ENCODE peak calls at places on chromosome 2, in four cellular contexts. One of them, this sample, is unnamed.

GRCh38 chr2:20483496-20483895 is 36.6 kb downstream of the RHOB start:
- DNase-seq in mucosa of descending colon: no peak
- DNase-seq in fibroblast of villous mesenchyme: peak
- DNase-seq in renal cortical epithelial cell: no peak
- DNase-seq in this sample: no peak

GRCh38 chr2:172204309-172204708 is 101.6 kb upstream of the DLX2 start:
- DNase-seq in mucosa of descending colon: no peak
- DNase-seq in fibroblast of villous mesenchyme: peak
- DNase-seq in renal cortical epithelial cell: no peak
- DNase-seq in this sample: no peak

GRCh38 chr2:168519534-168520308 is 63.6 kb downstream of the CERS6 start:
- DNase-seq in mucosa of descending colon: no peak
- DNase-seq in fibroblast of villous mesenchyme: peak
- DNase-seq in renal cortical epithelial cell: no peak
- DNase-seq in this sample: no peak

GRCh38 chr2:10460366-10460796 is 12.3 kb upstream of the ODC1 start:
- DNase-seq in mucosa of descending colon: no peak
- DNase-seq in fibroblast of villous mesenchyme: no peak
- DNase-seq in renal cortical epithelial cell: no peak
- DNase-seq in this sample: no peak

GRCh38 chr2:137380610-137381009 is 583.7 kb upstream of the HNMT start:
- DNase-seq in mucosa of descending colon: no peak
- DNase-seq in fibroblast of villous mesenchyme: no peak
- DNase-seq in renal cortical epithelial cell: peak
- DNase-seq in this sample: peak

GRCh38 chr2:164655336-164655735 is 34.1 kb upstream of the GRB14 start:
- DNase-seq in mucosa of descending colon: no peak
- DNase-seq in fibroblast of villous mesenchyme: no peak
- DNase-seq in renal cortical epithelial cell: peak
- DNase-seq in this sample: peak

GRCh38 chr2:28094794-28095193 is 204.3 kb downstream of the BABAM2 start:
- DNase-seq in mucosa of descending colon: no peak
- DNase-seq in fibroblast of villous mesenchyme: no peak
- DNase-seq in renal cortical epithelial cell: no peak
- DNase-seq in this sample: no peak

GRCh38 chr2:131040661-131041401 is 52.4 kb downstream of the FAM168B start:
- DNase-seq in mucosa of descending colon: no peak
- DNase-seq in fibroblast of villous mesenchyme: peak
- DNase-seq in renal cortical epithelial cell: no peak
- DNase-seq in this sample: no peak

GRCh38 chr2:213152065-213152794 is 818 bp upstream of the IKZF2 start:
- DNase-seq in mucosa of descending colon: peak
- DNase-seq in fibroblast of villous mesenchyme: peak
- DNase-seq in renal cortical epithelial cell: peak
- DNase-seq in this sample: peak

GRCh38 chr2:127659408-127660290 is 13.7 kb downstream of the GPR17 start:
- DNase-seq in mucosa of descending colon: no peak
- DNase-seq in fibroblast of villous mesenchyme: no peak
- DNase-seq in renal cortical epithelial cell: no peak
- DNase-seq in this sample: no peak

GRCh38 chr2:138712212-138712979 is 67.8 kb downstream of the NXPH2 start:
- DNase-seq in mucosa of descending colon: no peak
- DNase-seq in fibroblast of villous mesenchyme: peak
- DNase-seq in renal cortical epithelial cell: peak
- DNase-seq in this sample: no peak

GRCh38 chr2:235113854-235114253 is 162.0 kb downstream of the SH3BP4 start:
- DNase-seq in mucosa of descending colon: no peak
- DNase-seq in fibroblast of villous mesenchyme: no peak
- DNase-seq in renal cortical epithelial cell: no peak
- DNase-seq in this sample: no peak

GRCh38 chr2:36705326-36706020 is 9.0 kb downstream of the VIT start:
- DNase-seq in mucosa of descending colon: no peak
- DNase-seq in fibroblast of villous mesenchyme: peak
- DNase-seq in renal cortical epithelial cell: no peak
- DNase-seq in this sample: peak

GRCh38 chr2:221606369-221606768 is 34.3 kb upstream of the EPHA4 start:
- DNase-seq in mucosa of descending colon: no peak
- DNase-seq in fibroblast of villous mesenchyme: no peak
- DNase-seq in renal cortical epithelial cell: no peak
- DNase-seq in this sample: no peak

GRCh38 chr2:239167766-239168444 is 232.9 kb downstream of the HDAC4 start:
- DNase-seq in mucosa of descending colon: peak
- DNase-seq in fibroblast of villous mesenchyme: no peak
- DNase-seq in renal cortical epithelial cell: no peak
- DNase-seq in this sample: no peak

GRCh38 chr2:173427887-173428683 is 73.4 kb downstream of the CDCA7 start:
- DNase-seq in mucosa of descending colon: no peak
- DNase-seq in fibroblast of villous mesenchyme: peak
- DNase-seq in renal cortical epithelial cell: peak
- DNase-seq in this sample: peak

GRCh38 chr2:216371756-216372702 is at the start of gene MARCHF4:
- DNase-seq in mucosa of descending colon: peak
- DNase-seq in fibroblast of villous mesenchyme: peak
- DNase-seq in renal cortical epithelial cell: peak
- DNase-seq in this sample: peak

GRCh38 chr2:225038076-225038571 is 4.1 kb downstream of the DOCK10 start:
- DNase-seq in mucosa of descending colon: no peak
- DNase-seq in fibroblast of villous mesenchyme: no peak
- DNase-seq in renal cortical epithelial cell: no peak
- DNase-seq in this sample: no peak

GRCh38 chr2:150485871-150486538 is 1.5 kb downstream of the RND3 start:
- DNase-seq in mucosa of descending colon: peak
- DNase-seq in fibroblast of villous mesenchyme: peak
- DNase-seq in renal cortical epithelial cell: peak
- DNase-seq in this sample: peak

GRCh38 chr2:145022671-145023330 is 502.9 kb upstream of the ZEB2 start:
- DNase-seq in mucosa of descending colon: no peak
- DNase-seq in fibroblast of villous mesenchyme: peak
- DNase-seq in renal cortical epithelial cell: peak
- DNase-seq in this sample: no peak

GRCh38 chr2:118168606-118169005 is 80.3 kb downstream of the INSIG2 start:
- DNase-seq in mucosa of descending colon: no peak
- DNase-seq in fibroblast of villous mesenchyme: no peak
- DNase-seq in renal cortical epithelial cell: peak
- DNase-seq in this sample: peak

GRCh38 chr2:43080626-43081025 is 145.8 kb downstream of the ZFP36L2 start:
- DNase-seq in mucosa of descending colon: no peak
- DNase-seq in fibroblast of villous mesenchyme: no peak
- DNase-seq in renal cortical epithelial cell: no peak
- DNase-seq in this sample: no peak

GRCh38 chr2:189541591-189541990 is 39.0 kb downstream of the SLC40A1 start:
- DNase-seq in mucosa of descending colon: no peak
- DNase-seq in fibroblast of villous mesenchyme: no peak
- DNase-seq in renal cortical epithelial cell: no peak
- DNase-seq in this sample: no peak

GRCh38 chr2:234032301-234032856 is 18.1 kb upstream of the SPP2 start:
- DNase-seq in mucosa of descending colon: no peak
- DNase-seq in fibroblast of villous mesenchyme: peak
- DNase-seq in renal cortical epithelial cell: peak
- DNase-seq in this sample: peak

GRCh38 chr2:204795156-204795555 is 249.9 kb downstream of the PARD3B start:
- DNase-seq in mucosa of descending colon: no peak
- DNase-seq in fibroblast of villous mesenchyme: peak
- DNase-seq in renal cortical epithelial cell: peak
- DNase-seq in this sample: peak

GRCh38 chr2:172434821-172435607 is 7.6 kb downstream of the ITGA6 start:
- DNase-seq in mucosa of descending colon: no peak
- DNase-seq in fibroblast of villous mesenchyme: no peak
- DNase-seq in renal cortical epithelial cell: no peak
- DNase-seq in this sample: no peak

This sample was measured in bronchial epithelial cell.